ENCODE peak calls at places on chromosomes 5 and 9, in seven cellular contexts. One of them, this sample, is unnamed.

GRCh38 chr9:131876486-131876885 is 136.6 kb upstream of the RAPGEF1 start:
- DNase-seq in effector memory CD8-positive, alpha-beta T cell: no peak
- DNase-seq in AG08395: no peak
- DNase-seq in adrenal gland: no peak
- DNase-seq in A549: no peak
- DNase-seq in HCT116: no peak
- DNase-seq in fibroblast of mammary gland: no peak
- DNase-seq in this sample: no peak

GRCh38 chr5:135163391-135163790 is 129.4 kb upstream of the PITX1 start:
- DNase-seq in HCT116: no peak
- DNase-seq in effector memory CD8-positive, alpha-beta T cell: no peak
- DNase-seq in AG08395: no peak
- DNase-seq in adrenal gland: no peak
- DNase-seq in fibroblast of mammary gland: no peak
- DNase-seq in A549: no peak
- DNase-seq in this sample: no peak

GRCh38 chr9:103545260-103545659 is 548.8 kb upstream of the SMC2 start:
- DNase-seq in AG08395: no peak
- DNase-seq in fibroblast of mammary gland: no peak
- DNase-seq in effector memory CD8-positive, alpha-beta T cell: no peak
- DNase-seq in A549: no peak
- DNase-seq in adrenal gland: no peak
- DNase-seq in HCT116: no peak
- DNase-seq in this sample: no peak

GRCh38 chr9:33446507-33447403 is 638 bp downstream of the AQP3 start:
- DNase-seq in effector memory CD8-positive, alpha-beta T cell: peak
- DNase-seq in A549: peak
- DNase-seq in AG08395: peak
- DNase-seq in adrenal gland: peak
- DNase-seq in fibroblast of mammary gland: peak
- DNase-seq in HCT116: no peak
- DNase-seq in this sample: no peak

GRCh38 chr9:123275381-123275780 is 7.0 kb upstream of the STRBP start:
- DNase-seq in HCT116: no peak
- DNase-seq in A549: no peak
- DNase-seq in adrenal gland: no peak
- DNase-seq in AG08395: no peak
- DNase-seq in fibroblast of mammary gland: no peak
- DNase-seq in effector memory CD8-positive, alpha-beta T cell: no peak
- DNase-seq in this sample: no peak

GRCh38 chr9:121827251-121827967 is 176.0 kb downstream of the DAB2IP start:
- DNase-seq in adrenal gland: no peak
- DNase-seq in fibroblast of mammary gland: no peak
- DNase-seq in AG08395: no peak
- DNase-seq in effector memory CD8-positive, alpha-beta T cell: no peak
- DNase-seq in A549: no peak
- DNase-seq in HCT116: no peak
- DNase-seq in this sample: no peak

GRCh38 chr9:75072895-75073294 is 15.1 kb downstream of the NMRK1 start:
- DNase-seq in effector memory CD8-positive, alpha-beta T cell: no peak
- DNase-seq in AG08395: no peak
- DNase-seq in HCT116: no peak
- DNase-seq in A549: no peak
- DNase-seq in fibroblast of mammary gland: no peak
- DNase-seq in adrenal gland: no peak
- DNase-seq in this sample: no peak

GRCh38 chr5:78794693-78795215 is 146.2 kb upstream of the LHFPL2 start:
- DNase-seq in AG08395: no peak
- DNase-seq in fibroblast of mammary gland: no peak
- DNase-seq in A549: no peak
- DNase-seq in effector memory CD8-positive, alpha-beta T cell: no peak
- DNase-seq in HCT116: no peak
- DNase-seq in adrenal gland: no peak
- DNase-seq in this sample: no peak

GRCh38 chr5:123670981-123671557 is 159.1 kb downstream of the CSNK1G3 start:
- DNase-seq in A549: peak
- DNase-seq in effector memory CD8-positive, alpha-beta T cell: peak
- DNase-seq in HCT116: peak
- DNase-seq in adrenal gland: peak
- DNase-seq in fibroblast of mammary gland: peak
- DNase-seq in AG08395: peak
- DNase-seq in this sample: peak

GRCh38 chr5:6291961-6292360 is 86.4 kb downstream of the MED10 start:
- DNase-seq in A549: no peak
- DNase-seq in AG08395: peak
- DNase-seq in adrenal gland: no peak
- DNase-seq in effector memory CD8-positive, alpha-beta T cell: no peak
- DNase-seq in HCT116: peak
- DNase-seq in fibroblast of mammary gland: peak
- DNase-seq in this sample: no peak

GRCh38 chr5:146073239-146073900 is 32.0 kb downstream of the PLAC8L1 start:
- DNase-seq in A549: no peak
- DNase-seq in fibroblast of mammary gland: no peak
- DNase-seq in adrenal gland: no peak
- DNase-seq in effector memory CD8-positive, alpha-beta T cell: no peak
- DNase-seq in HCT116: no peak
- DNase-seq in AG08395: no peak
- DNase-seq in this sample: no peak

GRCh38 chr9:20044686-20045085 is 255.8 kb upstream of the SLC24A2 start:
- DNase-seq in AG08395: no peak
- DNase-seq in A549: no peak
- DNase-seq in fibroblast of mammary gland: peak
- DNase-seq in adrenal gland: no peak
- DNase-seq in HCT116: no peak
- DNase-seq in effector memory CD8-positive, alpha-beta T cell: no peak
- DNase-seq in this sample: no peak

GRCh38 chr5:87912419-87912818 is 356.2 kb downstream of the TMEM161B start:
- DNase-seq in A549: no peak
- DNase-seq in effector memory CD8-positive, alpha-beta T cell: no peak
- DNase-seq in fibroblast of mammary gland: no peak
- DNase-seq in adrenal gland: no peak
- DNase-seq in AG08395: no peak
- DNase-seq in HCT116: no peak
- DNase-seq in this sample: no peak

GRCh38 chr5:179771496-179771895 is 22.3 kb upstream of the LTC4S start:
- DNase-seq in AG08395: no peak
- DNase-seq in HCT116: no peak
- DNase-seq in effector memory CD8-positive, alpha-beta T cell: no peak
- DNase-seq in adrenal gland: no peak
- DNase-seq in A549: no peak
- DNase-seq in fibroblast of mammary gland: no peak
- DNase-seq in this sample: no peak

GRCh38 chr5:142864293-142865260 is 94.4 kb downstream of the ARHGAP26 start:
- DNase-seq in fibroblast of mammary gland: no peak
- DNase-seq in adrenal gland: no peak
- DNase-seq in HCT116: no peak
- DNase-seq in AG08395: no peak
- DNase-seq in effector memory CD8-positive, alpha-beta T cell: no peak
- DNase-seq in A549: no peak
- DNase-seq in this sample: no peak

GRCh38 chr9:135478858-135479468 is 619 bp upstream of the PPP1R26 start:
- DNase-seq in AG08395: peak
- DNase-seq in effector memory CD8-positive, alpha-beta T cell: no peak
- DNase-seq in adrenal gland: peak
- DNase-seq in fibroblast of mammary gland: peak
- DNase-seq in HCT116: no peak
- DNase-seq in A549: peak
- DNase-seq in this sample: no peak

GRCh38 chr5:135041726-135042125 is 7.7 kb upstream of the PITX1 start:
- DNase-seq in AG08395: no peak
- DNase-seq in A549: no peak
- DNase-seq in fibroblast of mammary gland: no peak
- DNase-seq in adrenal gland: no peak
- DNase-seq in HCT116: no peak
- DNase-seq in effector memory CD8-positive, alpha-beta T cell: no peak
- DNase-seq in this sample: no peak

GRCh38 chr5:67206381-67207328 is 10.1 kb upstream of the CD180 start:
- DNase-seq in fibroblast of mammary gland: peak
- DNase-seq in A549: peak
- DNase-seq in AG08395: no peak
- DNase-seq in HCT116: peak
- DNase-seq in effector memory CD8-positive, alpha-beta T cell: peak
- DNase-seq in adrenal gland: no peak
- DNase-seq in this sample: no peak

GRCh38 chr5:154520861-154521453 is 42.9 kb upstream of the HAND1 start:
- DNase-seq in A549: peak
- DNase-seq in HCT116: peak
- DNase-seq in fibroblast of mammary gland: no peak
- DNase-seq in AG08395: no peak
- DNase-seq in adrenal gland: peak
- DNase-seq in effector memory CD8-positive, alpha-beta T cell: no peak
- DNase-seq in this sample: no peak

GRCh38 chr5:36675244-36675643 is 68.8 kb downstream of the SLC1A3 start:
- DNase-seq in HCT116: no peak
- DNase-seq in AG08395: no peak
- DNase-seq in effector memory CD8-positive, alpha-beta T cell: no peak
- DNase-seq in adrenal gland: no peak
- DNase-seq in A549: no peak
- DNase-seq in fibroblast of mammary gland: no peak
- DNase-seq in this sample: no peak

GRCh38 chr5:133222040-133222439 is 170.2 kb downstream of the HSPA4 start:
- DNase-seq in HCT116: no peak
- DNase-seq in fibroblast of mammary gland: no peak
- DNase-seq in adrenal gland: no peak
- DNase-seq in effector memory CD8-positive, alpha-beta T cell: no peak
- DNase-seq in AG08395: no peak
- DNase-seq in A549: no peak
- DNase-seq in this sample: no peak

GRCh38 chr9:33467526-33467925 is 6.2 kb downstream of the NOL6 start:
- DNase-seq in effector memory CD8-positive, alpha-beta T cell: no peak
- DNase-seq in A549: no peak
- DNase-seq in AG08395: no peak
- DNase-seq in adrenal gland: no peak
- DNase-seq in HCT116: no peak
- DNase-seq in fibroblast of mammary gland: no peak
- DNase-seq in this sample: no peak

This sample was measured in glomerular endothelial cell.